ENCODE peak calls at places on chromosomes 5 and 9, in six cellular contexts. S, Z, I, R, B and P are unnamed samples.

GRCh38 chr5:38468202-38468656 is 88.2 kb downstream of the LIFR start:
- DNase-seq in Z (no peak), R (no peak), S (peak; percentile 93), I (peak; percentile 85), B (no peak), P (no peak)

GRCh38 chr9:33117306-33117705 is 40.8 kb upstream of the SMU1 start:
- DNase-seq in S (no peak), B (no peak), Z (no peak), R (no peak), I (no peak), P (no peak)

GRCh38 chr5:173234129-173234793 is 745 bp downstream of the NKX2-5 start:
- DNase-seq in S (no peak), B (no peak), I (no peak), Z (no peak), R (no peak), P (no peak)

GRCh38 chr9:128456613-128457061 is 831 bp downstream of the ODF2 start:
- DNase-seq in B (no peak), Z (peak; percentile 24), S (peak; percentile 72), R (no peak), I (no peak), P (peak; percentile 82)

GRCh38 chr9:128068656-128069221 is 707 bp downstream of the SLC25A25 start:
- DNase-seq in R (no peak), Z (no peak), B (no peak), S (no peak), I (no peak), P (no peak)

GRCh38 chr9:86368871-86369521 is 14.8 kb upstream of the TUT7 start:
- DNase-seq in I (peak; percentile 45), S (no peak), B (no peak), Z (no peak), R (no peak), P (no peak)

GRCh38 chr9:122053951-122054350 is 39.2 kb downstream of the TTLL11 start:
- DNase-seq in S (peak; percentile 9), Z (no peak), R (no peak), B (no peak), I (no peak), P (no peak)

GRCh38 chr5:40464461-40464860 is 215.3 kb upstream of the PTGER4 start:
- DNase-seq in S (no peak), Z (no peak), I (no peak), R (no peak), B (no peak), P (no peak)

GRCh38 chr5:2039180-2039531 is 156.4 kb upstream of the IRX4 start:
- DNase-seq in S (no peak), I (no peak), Z (no peak), R (no peak), B (no peak), P (no peak)

GRCh38 chr9:78436873-78437272 is 139.9 kb downstream of the PSAT1 start:
- DNase-seq in Z (no peak), I (no peak), R (no peak), B (no peak), S (no peak), P (no peak)

GRCh38 chr5:39219433-39219832 is at the start of gene FYB1:
- DNase-seq in Z (no peak), S (no peak), R (no peak), I (no peak), B (no peak), P (no peak)

GRCh38 chr9:107969141-107969540 is 479.6 kb upstream of the KLF4 start:
- DNase-seq in Z (no peak), I (no peak), S (no peak), B (no peak), R (no peak), P (no peak)

GRCh38 chr5:126366199-126366560 is 57.0 kb upstream of the GRAMD2B start:
- DNase-seq in Z (no peak), S (no peak), I (no peak), R (no peak), B (no peak), P (no peak)

GRCh38 chr5:176995896-176996767 is 10.4 kb downstream of the UIMC1 start:
- DNase-seq in R (no peak), I (no peak), B (no peak), Z (no peak), S (no peak), P (no peak)

GRCh38 chr5:56481147-56481997 is 248.2 kb upstream of the ANKRD55 start:
- DNase-seq in Z (no peak), S (no peak), I (no peak), B (no peak), R (no peak), P (peak; percentile 82)

GRCh38 chr9:93963969-93964368 is 8.8 kb upstream of the BARX1 start:
- DNase-seq in S (no peak), B (no peak), Z (no peak), I (no peak), R (no peak), P (no peak)

GRCh38 chr9:36063804-36064447 is 27.2 kb downstream of the RECK start:
- DNase-seq in S (no peak), I (no peak), Z (no peak), R (no peak), B (no peak), P (no peak)

GRCh38 chr9:4583001-4583400 is 79.1 kb upstream of the PLPP6 start:
- DNase-seq in S (no peak), I (no peak), Z (no peak), R (no peak), B (no peak), P (no peak)

GRCh38 chr5:169521366-169521983 is 62.1 kb upstream of the SPDL1 start:
- DNase-seq in I (no peak), B (no peak), S (no peak), R (no peak), Z (no peak), P (no peak)

GRCh38 chr9:92717201-92718085 is 47.2 kb downstream of the BICD2 start:
- DNase-seq in S (no peak), R (no peak), I (no peak), B (no peak), Z (no peak), P (peak; percentile 57)

GRCh38 chr9:96216618-96217017 is 85.4 kb downstream of the HSD17B3 start:
- DNase-seq in S (no peak), I (no peak), Z (no peak), R (no peak), B (no peak), P (no peak)

GRCh38 chr5:149217802-149218153 is 53.9 kb upstream of the AFAP1L1 start:
- DNase-seq in Z (no peak), I (no peak), B (no peak), R (no peak), S (no peak), P (no peak)

GRCh38 chr5:66012271-66012670 is 85.9 kb downstream of the ERBIN start:
- DNase-seq in S (no peak), I (no peak), B (no peak), R (no peak), Z (no peak), P (no peak)